ENCODE peak calls at places on chromosomes 3 and 15, in four cellular contexts. Z is H1, K is H9, B is mesendoderm. S is an unnamed sample.

GRCh38 chr3:99012051-99012450 is 110.6 kb upstream of the DCBLD2 start:
- DNase-seq in K (no peak), Z (no peak), B (no peak), S (no peak)

GRCh38 chr3:41726891-41727290 is 235.0 kb downstream of the ULK4 start:
- DNase-seq in Z (no peak), K (no peak), B (no peak), S (no peak)

GRCh38 chr3:153835540-153835939 is 285.6 kb upstream of the ARHGEF26 start:
- DNase-seq in K (peak; percentile 38), Z (no peak), B (peak; percentile 42), S (no peak)

GRCh38 chr3:46711770-46712169 is 5.9 kb downstream of the PRSS50 start:
- DNase-seq in Z (no peak), K (no peak), B (no peak), S (no peak)

GRCh38 chr3:111012388-111013248 is 59.0 kb upstream of the NECTIN3 start:
- DNase-seq in K (peak; percentile 54), Z (no peak), B (peak; percentile 59), S (peak; percentile 9)

GRCh38 chr3:140341817-140342403 is 336.0 kb upstream of the TRIM42 start:
- DNase-seq in Z (peak; percentile 60), K (peak; percentile 74), B (no peak), S (no peak)

GRCh38 chr3:193086688-193087087 is 154.3 kb upstream of the PLAAT1 start:
- DNase-seq in Z (no peak), B (no peak), K (no peak), S (no peak)

GRCh38 chr3:46971742-46972141 is 4.8 kb downstream of the CCDC12 start:
- DNase-seq in Z (no peak), B (no peak), K (no peak), S (no peak)

GRCh38 chr15:35329993-35330695 is 215.8 kb downstream of the DPH6 start:
- DNase-seq in Z (no peak), B (no peak), K (no peak), S (no peak)

GRCh38 chr3:41462103-41462691 is 262.9 kb downstream of the CTNNB1 start:
- DNase-seq in K (no peak), B (no peak), Z (no peak), S (no peak)

GRCh38 chr3:8303466-8303865 is 198.2 kb upstream of the LMCD1 start:
- DNase-seq in Z (no peak), B (no peak), K (no peak), S (no peak)

GRCh38 chr3:192571197-192571791 is 156.0 kb downstream of the FGF12 start:
- DNase-seq in K (peak; percentile 24), B (no peak), Z (no peak), S (no peak)

GRCh38 chr3:31132132-31132769 is 237.8 kb upstream of the GADL1 start:
- DNase-seq in Z (no peak), B (peak; percentile 70), K (no peak), S (peak; percentile 15)

GRCh38 chr3:179158336-179159039 is 10.3 kb downstream of the PIK3CA start:
- DNase-seq in K (no peak), Z (no peak), B (no peak), S (no peak)

GRCh38 chr15:90174140-90174891 is 26.8 kb upstream of the SEMA4B start:
- DNase-seq in B (no peak), Z (no peak), K (peak; percentile 41), S (no peak)

GRCh38 chr15:63805993-63806980 is 27.5 kb downstream of the HERC1 start:
- DNase-seq in Z (no peak), B (no peak), K (no peak), S (no peak)

GRCh38 chr3:48820626-48821324 is 26.9 kb downstream of the PRKAR2A start:
- DNase-seq in B (no peak), Z (no peak), K (no peak), S (no peak)

DNA sequence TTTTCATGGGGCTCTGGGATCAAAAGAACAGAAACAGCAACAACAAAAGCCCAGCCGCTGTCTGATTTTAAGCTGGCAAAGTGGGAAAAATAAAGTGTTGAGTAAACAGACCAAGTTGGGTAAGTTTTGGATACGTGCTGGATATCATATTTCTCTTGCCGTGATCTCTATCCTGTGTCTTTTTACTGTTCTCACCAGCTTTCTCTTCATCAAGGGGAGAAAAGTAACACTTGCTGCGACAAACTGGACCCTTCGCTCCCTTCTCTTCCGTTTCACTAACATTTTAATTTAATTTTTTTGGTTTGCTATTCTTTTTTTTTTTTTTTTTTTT is 356 bp downstream of the TMEM45A start:
- DNase-seq in Z (no peak), B (no peak), K (no peak), S (no peak)
- H2BK15ac ChIP-seq in Z (no peak overlapping the region), B (no peak overlapping the region), K (no peak overlapping the region), S (no peak overlapping the region)

GRCh38 chr3:169103941-169104340 is 559.6 kb downstream of the MECOM start:
- DNase-seq in B (no peak), K (no peak), Z (no peak), S (no peak)

GRCh38 chr3:169104972-169105371 is 558.5 kb downstream of the MECOM start:
- DNase-seq in Z (no peak), K (no peak), B (no peak), S (no peak)

GRCh38 chr3:169106662-169107061 is 556.9 kb downstream of the MECOM start:
- DNase-seq in B (no peak), Z (no peak), K (no peak), S (no peak)

GRCh38 chr3:169100616-169101015 is 562.9 kb downstream of the MECOM start:
- DNase-seq in K (no peak), Z (no peak), B (no peak), S (no peak)

GRCh38 chr3:169104541-169104940 is 559.0 kb downstream of the MECOM start:
- DNase-seq in Z (no peak), B (no peak), K (no peak), S (no peak)
- H2BK15ac ChIP-seq in Z (no peak overlapping the region), B (no peak overlapping the region), K (no peak overlapping the region), S (no peak overlapping the region)

GRCh38 chr3:131903988-131904415 is 130.8 kb downstream of the CPNE4 start:
- DNase-seq in Z (no peak), B (peak; percentile 67), K (no peak), S (no peak)
- H2BK15ac ChIP-seq in Z (no peak overlapping the region), B (no peak overlapping the region), K (no peak overlapping the region), S (no peak overlapping the region)

GRCh38 chr3:72892081-72892763 is 4.4 kb downstream of the GXYLT2 start:
- DNase-seq in Z (no peak), B (no peak), K (no peak), S (no peak)
- H2BK15ac ChIP-seq in Z (no peak overlapping the region), B (no peak overlapping the region), K (no peak overlapping the region), S (no peak overlapping the region)

GRCh38 chr15:77527831-77528231 is 104.9 kb downstream of the LINGO1 start:
- DNase-seq in B (no peak), K (no peak), Z (no peak), S (no peak)

GRCh38 chr15:77528290-77528967 is 104.3 kb downstream of the LINGO1 start:
- DNase-seq in K (no peak), B (peak; percentile 48), Z (no peak), S (no peak)

GRCh38 chr15:77529394-77530159 is 103.1 kb downstream of the LINGO1 start:
- DNase-seq in K (no peak), Z (no peak), B (no peak), S (no peak)

GRCh38 chr15:77530576-77530975 is 102.1 kb downstream of the LINGO1 start:
- DNase-seq in B (no peak), Z (no peak), K (no peak), S (no peak)

GRCh38 chr15:77528968-77529319 is 103.8 kb downstream of the LINGO1 start:
- DNase-seq in K (no peak), B (no peak), Z (no peak), S (no peak)
- H2BK15ac ChIP-seq in K (no peak overlapping the region), B (no peak overlapping the region), Z (no peak overlapping the region), S (peak overlapping the region; percentile 17)

DNA sequence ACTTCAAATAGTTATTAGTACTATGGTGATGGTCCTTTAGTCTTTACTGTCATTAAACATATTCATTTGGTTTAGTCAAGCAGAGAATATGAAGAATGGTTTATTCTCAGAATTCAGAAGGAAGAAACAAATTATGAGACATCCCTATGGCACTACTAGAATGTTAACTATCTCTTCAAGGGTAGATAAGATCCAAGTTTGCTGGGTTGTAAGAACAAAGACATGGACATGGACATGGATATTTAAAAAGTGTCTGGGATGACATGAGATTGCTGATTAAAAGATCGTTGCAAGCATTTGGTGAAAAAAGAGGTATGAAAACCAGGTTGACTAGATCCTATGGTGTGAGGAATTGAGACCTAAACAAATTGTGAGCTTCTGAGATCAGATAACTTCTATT is 72.3 kb downstream of the NAALADL2 start:
- DNase-seq in Z (no peak), B (no peak), K (no peak), S (no peak)
- H2BK15ac ChIP-seq in Z (no peak overlapping the region), B (no peak overlapping the region), K (no peak overlapping the region), S (no peak overlapping the region)

DNA sequence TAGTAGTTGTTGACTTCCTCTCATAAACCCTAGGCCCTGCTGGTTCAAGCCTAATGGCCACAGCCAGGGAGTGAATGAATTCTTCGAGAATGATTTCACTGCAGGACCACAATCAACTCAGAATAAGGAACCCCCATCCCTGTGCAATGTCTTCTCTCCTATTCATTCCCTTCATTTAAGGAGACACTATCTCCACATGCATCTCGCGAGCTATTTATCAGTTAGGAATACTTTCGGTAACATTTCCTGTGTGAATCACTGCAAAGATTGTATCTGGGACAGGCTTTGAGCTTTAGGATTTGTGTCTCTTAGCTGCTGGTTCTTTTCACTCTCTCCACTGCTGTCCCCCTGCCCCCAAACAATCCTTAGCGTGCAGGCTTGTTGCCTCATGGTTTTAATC is 94.4 kb downstream of the MYLK start:
- DNase-seq in Z (no peak), K (no peak), B (peak; percentile 99), S (no peak)
- H2BK15ac ChIP-seq in Z (no peak overlapping the region), K (no peak overlapping the region), B (no peak overlapping the region), S (no peak overlapping the region)

DNA sequence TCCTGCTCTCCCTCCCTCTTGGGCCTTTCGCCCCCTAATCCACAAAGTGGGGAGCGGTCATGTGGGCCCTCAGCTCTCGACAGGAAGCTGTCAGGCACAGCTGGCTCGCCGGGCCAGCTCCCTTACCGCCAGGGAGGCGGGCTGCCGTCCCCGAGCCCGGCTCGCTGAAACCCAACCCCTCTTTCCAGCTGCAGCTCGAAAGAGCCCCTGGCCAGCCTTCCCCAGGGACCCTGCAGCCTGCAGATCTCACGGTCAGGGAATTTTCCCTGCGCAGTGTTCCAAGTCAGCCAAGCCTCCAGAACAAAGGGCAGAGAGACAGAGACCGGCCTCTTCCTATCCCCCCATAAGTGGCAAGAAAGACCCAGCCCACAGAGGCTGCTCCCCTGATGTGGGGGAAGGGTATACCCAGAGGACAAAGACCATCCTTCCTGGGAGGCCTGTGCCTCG is 32.8 kb downstream of the MAGEF1 start:
- DNase-seq in K (peak; percentile 64), Z (peak; percentile 74), B (no peak), S (peak; percentile 51)
- H2BK15ac ChIP-seq in K (no peak overlapping the region), Z (no peak overlapping the region), B (no peak overlapping the region), S (peak overlapping the region; percentile 87)

S was measured in neuronal stem cell.